ENCODE peak calls at places on chromosomes 1 and 21, in six cellular contexts. One of them, this sample, is unnamed.

GRCh38 chr1:162696286-162696862 is 64.1 kb downstream of the DDR2 start:
- DNase-seq in GM23338: peak; percentile 92
- DNase-seq in sigmoid colon: peak; percentile 95
- DNase-seq in breast epithelium: peak; percentile 58
- DNase-seq in spleen: no peak
- DNase-seq in upper lobe of left lung: peak; percentile 17
- DNase-seq in this sample: peak; percentile 84

GRCh38 chr1:159979257-159979656 is 25.2 kb upstream of the SLAMF9 start:
- DNase-seq in GM23338: no peak
- DNase-seq in sigmoid colon: no peak
- DNase-seq in breast epithelium: no peak
- DNase-seq in spleen: no peak
- DNase-seq in upper lobe of left lung: no peak
- DNase-seq in this sample: no peak

GRCh38 chr1:206600527-206600926 is 11.7 kb downstream of the EIF2D start:
- DNase-seq in GM23338: no peak
- DNase-seq in sigmoid colon: no peak
- DNase-seq in breast epithelium: no peak
- DNase-seq in spleen: no peak
- DNase-seq in upper lobe of left lung: peak; percentile 32
- DNase-seq in this sample: no peak

GRCh38 chr1:11470912-11471311 is 8.0 kb upstream of the DISP3 start:
- DNase-seq in GM23338: no peak
- DNase-seq in sigmoid colon: no peak
- DNase-seq in breast epithelium: no peak
- DNase-seq in spleen: no peak
- DNase-seq in upper lobe of left lung: no peak
- DNase-seq in this sample: no peak

GRCh38 chr1:151539321-151540020 is 638 bp upstream of the TUFT1 start:
- DNase-seq in GM23338: peak; percentile 92
- DNase-seq in sigmoid colon: peak; percentile 90
- DNase-seq in breast epithelium: peak; percentile 92
- DNase-seq in spleen: peak; percentile 91
- DNase-seq in upper lobe of left lung: no peak
- DNase-seq in this sample: peak; percentile 86

GRCh38 chr1:52140633-52141512 is 1.0 kb upstream of the ZFYVE9 start:
- DNase-seq in GM23338: no peak
- DNase-seq in sigmoid colon: no peak
- DNase-seq in breast epithelium: no peak
- DNase-seq in spleen: no peak
- DNase-seq in upper lobe of left lung: no peak
- DNase-seq in this sample: no peak

GRCh38 chr21:46393451-46393940 is 65.2 kb upstream of the DIP2A start:
- DNase-seq in GM23338: no peak
- DNase-seq in sigmoid colon: no peak
- DNase-seq in breast epithelium: no peak
- DNase-seq in spleen: no peak
- DNase-seq in upper lobe of left lung: no peak
- DNase-seq in this sample: no peak

GRCh38 chr1:229623838-229624237 is 2.1 kb downstream of the TAF5L start:
- DNase-seq in GM23338: no peak
- DNase-seq in sigmoid colon: no peak
- DNase-seq in breast epithelium: no peak
- DNase-seq in spleen: no peak
- DNase-seq in upper lobe of left lung: no peak
- DNase-seq in this sample: no peak

GRCh38 chr1:47179023-47179987 is 10.5 kb downstream of the PDZK1IP1 start:
- DNase-seq in GM23338: peak; percentile 97
- DNase-seq in sigmoid colon: peak; percentile 92
- DNase-seq in breast epithelium: peak; percentile 88
- DNase-seq in spleen: peak; percentile 90
- DNase-seq in upper lobe of left lung: peak; percentile 93
- DNase-seq in this sample: peak; percentile 94

GRCh38 chr1:205225901-205226765 is 1.6 kb upstream of the TMCC2 start:
- DNase-seq in GM23338: no peak
- DNase-seq in sigmoid colon: no peak
- DNase-seq in breast epithelium: no peak
- DNase-seq in spleen: no peak
- DNase-seq in upper lobe of left lung: no peak
- DNase-seq in this sample: peak; percentile 56

GRCh38 chr1:210937846-210938245 is 196.1 kb downstream of the KCNH1 start:
- DNase-seq in GM23338: peak; percentile 11
- DNase-seq in sigmoid colon: no peak
- DNase-seq in breast epithelium: no peak
- DNase-seq in spleen: no peak
- DNase-seq in upper lobe of left lung: no peak
- DNase-seq in this sample: no peak

GRCh38 chr1:215957692-215958091 is 390.6 kb downstream of the KCTD3 start:
- DNase-seq in GM23338: no peak
- DNase-seq in sigmoid colon: no peak
- DNase-seq in breast epithelium: no peak
- DNase-seq in spleen: no peak
- DNase-seq in upper lobe of left lung: no peak
- DNase-seq in this sample: no peak

GRCh38 chr1:210344706-210345105 is 16.0 kb downstream of the HHAT start:
- DNase-seq in GM23338: no peak
- DNase-seq in sigmoid colon: no peak
- DNase-seq in breast epithelium: no peak
- DNase-seq in spleen: no peak
- DNase-seq in upper lobe of left lung: no peak
- DNase-seq in this sample: no peak

GRCh38 chr21:34132905-34133304 is 59.5 kb downstream of the MRPS6 start:
- DNase-seq in GM23338: no peak
- DNase-seq in sigmoid colon: no peak
- DNase-seq in breast epithelium: no peak
- DNase-seq in spleen: no peak
- DNase-seq in upper lobe of left lung: no peak
- DNase-seq in this sample: no peak

GRCh38 chr1:208174736-208175507 is 69.3 kb downstream of the PLXNA2 start:
- DNase-seq in GM23338: no peak
- DNase-seq in sigmoid colon: no peak
- DNase-seq in breast epithelium: no peak
- DNase-seq in spleen: no peak
- DNase-seq in upper lobe of left lung: no peak
- DNase-seq in this sample: no peak

GRCh38 chr1:74673351-74674111 is at the start of gene ERICH3:
- DNase-seq in GM23338: peak; percentile 66
- DNase-seq in sigmoid colon: no peak
- DNase-seq in breast epithelium: no peak
- DNase-seq in spleen: peak; percentile 56
- DNase-seq in upper lobe of left lung: peak; percentile 79
- DNase-seq in this sample: no peak

GRCh38 chr1:239982762-239983161 is 108.9 kb upstream of the FMN2 start:
- DNase-seq in GM23338: no peak
- DNase-seq in sigmoid colon: no peak
- DNase-seq in breast epithelium: no peak
- DNase-seq in spleen: no peak
- DNase-seq in upper lobe of left lung: no peak
- DNase-seq in this sample: no peak

GRCh38 chr1:184800876-184801275 is 46.2 kb upstream of the EDEM3 start:
- DNase-seq in GM23338: no peak
- DNase-seq in sigmoid colon: no peak
- DNase-seq in breast epithelium: no peak
- DNase-seq in spleen: no peak
- DNase-seq in upper lobe of left lung: no peak
- DNase-seq in this sample: no peak

GRCh38 chr1:13585599-13585965 is 1.9 kb downstream of the PDPN start:
- DNase-seq in GM23338: peak; percentile 79
- DNase-seq in sigmoid colon: no peak
- DNase-seq in breast epithelium: no peak
- DNase-seq in spleen: no peak
- DNase-seq in upper lobe of left lung: no peak
- DNase-seq in this sample: no peak

GRCh38 chr1:200206340-200206739 is 178.8 kb downstream of the NR5A2 start:
- DNase-seq in GM23338: no peak
- DNase-seq in sigmoid colon: no peak
- DNase-seq in breast epithelium: no peak
- DNase-seq in spleen: no peak
- DNase-seq in upper lobe of left lung: no peak
- DNase-seq in this sample: no peak

GRCh38 chr1:32399853-32400252 is 5.6 kb upstream of the BSDC1 start:
- DNase-seq in GM23338: no peak
- DNase-seq in sigmoid colon: no peak
- DNase-seq in breast epithelium: no peak
- DNase-seq in spleen: no peak
- DNase-seq in upper lobe of left lung: no peak
- DNase-seq in this sample: no peak

GRCh38 chr1:33137800-33138199 is 44.0 kb downstream of the TRIM62 start:
- DNase-seq in GM23338: peak; percentile 91
- DNase-seq in sigmoid colon: no peak
- DNase-seq in breast epithelium: no peak
- DNase-seq in spleen: no peak
- DNase-seq in upper lobe of left lung: no peak
- DNase-seq in this sample: no peak

GRCh38 chr1:169013821-169014220 is 92.7 kb upstream of the ATP1B1 start:
- DNase-seq in GM23338: no peak
- DNase-seq in sigmoid colon: no peak
- DNase-seq in breast epithelium: no peak
- DNase-seq in spleen: no peak
- DNase-seq in upper lobe of left lung: no peak
- DNase-seq in this sample: no peak

GRCh38 chr1:224459051-224459450 is 24.5 kb upstream of the WDR26 start:
- DNase-seq in GM23338: no peak
- DNase-seq in sigmoid colon: no peak
- DNase-seq in breast epithelium: no peak
- DNase-seq in spleen: no peak
- DNase-seq in upper lobe of left lung: no peak
- DNase-seq in this sample: no peak

GRCh38 chr1:201495447-201496295 is 11.3 kb downstream of the CSRP1 start:
- DNase-seq in GM23338: no peak
- DNase-seq in sigmoid colon: peak; percentile 95
- DNase-seq in breast epithelium: peak; percentile 92
- DNase-seq in spleen: no peak
- DNase-seq in upper lobe of left lung: peak; percentile 56
- DNase-seq in this sample: peak; percentile 85

GRCh38 chr1:202189012-202189790 is 4.4 kb upstream of the LGR6 start:
- DNase-seq in GM23338: peak; percentile 91
- DNase-seq in sigmoid colon: no peak
- DNase-seq in breast epithelium: peak; percentile 77
- DNase-seq in spleen: peak; percentile 94
- DNase-seq in upper lobe of left lung: peak; percentile 90
- DNase-seq in this sample: peak; percentile 79

GRCh38 chr1:153354515-153355193 is 3.0 kb upstream of the S100A9 start:
- DNase-seq in GM23338: peak; percentile 13
- DNase-seq in sigmoid colon: no peak
- DNase-seq in breast epithelium: no peak
- DNase-seq in spleen: peak; percentile 31
- DNase-seq in upper lobe of left lung: no peak
- DNase-seq in this sample: no peak

GRCh38 chr1:230711245-230711644 is 2.7 kb downstream of the AGT start:
- DNase-seq in GM23338: no peak
- DNase-seq in sigmoid colon: no peak
- DNase-seq in breast epithelium: no peak
- DNase-seq in spleen: no peak
- DNase-seq in upper lobe of left lung: no peak
- DNase-seq in this sample: no peak

GRCh38 chr1:115041654-115042053 is 12.0 kb downstream of the TSHB start:
- DNase-seq in GM23338: peak; percentile 72
- DNase-seq in sigmoid colon: no peak
- DNase-seq in breast epithelium: no peak
- DNase-seq in spleen: no peak
- DNase-seq in upper lobe of left lung: no peak
- DNase-seq in this sample: no peak

GRCh38 chr1:10650591-10651216 is 145.7 kb downstream of the CASZ1 start:
- DNase-seq in GM23338: no peak
- DNase-seq in sigmoid colon: no peak
- DNase-seq in breast epithelium: no peak
- DNase-seq in spleen: no peak
- DNase-seq in upper lobe of left lung: peak; percentile 78
- DNase-seq in this sample: no peak

GRCh38 chr1:7549277-7549676 is 221.8 kb upstream of the VAMP3 start:
- DNase-seq in GM23338: no peak
- DNase-seq in sigmoid colon: no peak
- DNase-seq in breast epithelium: no peak
- DNase-seq in spleen: no peak
- DNase-seq in upper lobe of left lung: no peak
- DNase-seq in this sample: no peak

GRCh38 chr21:45122432-45123132 is 48.2 kb downstream of the ADARB1 start:
- DNase-seq in GM23338: no peak
- DNase-seq in sigmoid colon: no peak
- DNase-seq in breast epithelium: no peak
- DNase-seq in spleen: no peak
- DNase-seq in upper lobe of left lung: no peak
- DNase-seq in this sample: no peak
- H3K27me3 ChIP-seq in GM23338: no peaks in the 10 kb centered on the region
- H3K27me3 ChIP-seq in sigmoid colon: no peaks in the 10 kb centered on the region
- H3K27me3 ChIP-seq in breast epithelium: no peaks in the 10 kb centered on the region
- H3K27me3 ChIP-seq in spleen: no peaks in the 10 kb centered on the region
- H3K27me3 ChIP-seq in upper lobe of left lung: no peaks in the 10 kb centered on the region
- H3K27me3 ChIP-seq in this sample: no peaks in the 10 kb centered on the region

GRCh38 chr21:39022901-39023693 is 160.2 kb downstream of the PSMG1 start:
- DNase-seq in GM23338: peak; percentile 72
- DNase-seq in sigmoid colon: peak; percentile 66
- DNase-seq in breast epithelium: no peak
- DNase-seq in spleen: peak; percentile 88
- DNase-seq in upper lobe of left lung: peak; percentile 93
- DNase-seq in this sample: no peak
- TF ChIP-seq POLR2AphosphoS5 in GM23338: no peak
- TF ChIP-seq POLR2AphosphoS5 in sigmoid colon: no peak
- TF ChIP-seq POLR2AphosphoS5 in breast epithelium: peak; percentile 52
- TF ChIP-seq POLR2AphosphoS5 in spleen: peak; percentile 85
- TF ChIP-seq POLR2AphosphoS5 in upper lobe of left lung: peak; percentile 27
- TF ChIP-seq POLR2AphosphoS5 in this sample: no peak

GRCh38 chr1:203645996-203646395 is 19.4 kb downstream of the ATP2B4 start:
- DNase-seq in GM23338: no peak
- DNase-seq in sigmoid colon: no peak
- DNase-seq in breast epithelium: no peak
- DNase-seq in spleen: no peak
- DNase-seq in upper lobe of left lung: no peak
- DNase-seq in this sample: no peak

GRCh38 chr1:203643213-203644045 is 16.8 kb downstream of the ATP2B4 start:
- DNase-seq in GM23338: no peak
- DNase-seq in sigmoid colon: no peak
- DNase-seq in breast epithelium: no peak
- DNase-seq in spleen: no peak
- DNase-seq in upper lobe of left lung: no peak
- DNase-seq in this sample: no peak

GRCh38 chr1:203648281-203648680 is 21.6 kb downstream of the ATP2B4 start:
- DNase-seq in GM23338: no peak
- DNase-seq in sigmoid colon: no peak
- DNase-seq in breast epithelium: no peak
- DNase-seq in spleen: no peak
- DNase-seq in upper lobe of left lung: no peak
- DNase-seq in this sample: no peak

GRCh38 chr1:203644191-203644590 is 17.6 kb downstream of the ATP2B4 start:
- DNase-seq in GM23338: no peak
- DNase-seq in sigmoid colon: no peak
- DNase-seq in breast epithelium: no peak
- DNase-seq in spleen: no peak
- DNase-seq in upper lobe of left lung: no peak
- DNase-seq in this sample: no peak

GRCh38 chr1:203644661-203645510 is 18.3 kb downstream of the ATP2B4 start:
- DNase-seq in GM23338: no peak
- DNase-seq in sigmoid colon: no peak
- DNase-seq in breast epithelium: no peak
- DNase-seq in spleen: no peak
- DNase-seq in upper lobe of left lung: no peak
- DNase-seq in this sample: no peak
- H3K27ac ChIP-seq in GM23338: no peak overlapping the region
- H3K27ac ChIP-seq in sigmoid colon: peak overlapping the region; percentile 77
- H3K27ac ChIP-seq in breast epithelium: peak overlapping the region; percentile 45
- H3K27ac ChIP-seq in spleen: no peak overlapping the region
- H3K27ac ChIP-seq in upper lobe of left lung: peak overlapping the region; percentile 46
- H3K27ac ChIP-seq in this sample: peak overlapping the region; percentile 81

GRCh38 chr1:18962121-18962721 is 5.7 kb upstream of the IFFO2 start:
- DNase-seq in GM23338: no peak
- DNase-seq in sigmoid colon: peak; percentile 73
- DNase-seq in breast epithelium: no peak
- DNase-seq in spleen: peak; percentile 16
- DNase-seq in upper lobe of left lung: no peak
- DNase-seq in this sample: no peak
- H3K27me3 ChIP-seq in GM23338: peaks cover 28% of the 10 kb centered on the region
- H3K27me3 ChIP-seq in sigmoid colon: no peaks in the 10 kb centered on the region
- H3K27me3 ChIP-seq in breast epithelium: no peaks in the 10 kb centered on the region
- H3K27me3 ChIP-seq in spleen: no peaks in the 10 kb centered on the region
- H3K27me3 ChIP-seq in upper lobe of left lung: no peaks in the 10 kb centered on the region
- H3K27me3 ChIP-seq in this sample: no peaks in the 10 kb centered on the region

This sample was measured in suprapubic skin.